ENCODE peak calls at places on chromosomes 2 and 18, in four cellular contexts. T, U, K and S are unnamed samples.

GRCh38 chr2:29700560-29700959 is 220.8 kb downstream of the ALK start:
- DNase-seq in U (no peak), K (no peak), T (no peak), S (no peak)

GRCh38 chr18:24986611-24987270 is 365.2 kb downstream of the ZNF521 start:
- DNase-seq in K (no peak), U (no peak), T (no peak), S (no peak)

GRCh38 chr2:79511320-79511951 is 1.4 kb upstream of the CTNNA2 start:
- DNase-seq in K (no peak), U (peak), T (peak), S (no peak)

GRCh38 chr2:65282492-65283053 is 54.9 kb downstream of the ACTR2 start:
- DNase-seq in T (no peak), U (no peak), K (no peak), S (no peak)

GRCh38 chr2:205408690-205409089 is 273.6 kb upstream of the NRP2 start:
- DNase-seq in T (no peak), U (no peak), K (no peak), S (no peak)

GRCh38 chr2:6975988-6976387 is 58.8 kb downstream of the RNF144A start:
- DNase-seq in K (no peak), U (no peak), T (no peak), S (no peak)

GRCh38 chr2:20147351-20147750 is 77.6 kb downstream of the SDC1 start:
- DNase-seq in K (no peak), T (no peak), U (no peak), S (no peak)

GRCh38 chr2:109528811-109529501 is 84.8 kb downstream of the SEPTIN10 start:
- DNase-seq in T (no peak), U (no peak), K (no peak), S (no peak)

GRCh38 chr2:73249636-73250035 is 15.5 kb downstream of the CCT7 start:
- DNase-seq in K (no peak), T (no peak), U (no peak), S (no peak)

GRCh38 chr2:220000586-220000985 is 373.2 kb downstream of the SLC4A3 start:
- DNase-seq in T (no peak), K (no peak), U (no peak), S (no peak)

GRCh38 chr18:5444269-5444668 is 99.5 kb downstream of the EPB41L3 start:
- DNase-seq in U (no peak), T (no peak), K (no peak), S (no peak)

GRCh38 chr18:34224423-34225217 is at the start of gene NOL4:
- DNase-seq in T (no peak), K (no peak), U (peak), S (peak)

GRCh38 chr2:201522965-201523364 is 71.4 kb downstream of the STRADB start:
- DNase-seq in K (no peak), U (no peak), T (no peak), S (no peak)

GRCh38 chr2:185456517-185456916 is 282.1 kb upstream of the FSIP2 start:
- DNase-seq in K (no peak), U (no peak), T (no peak), S (no peak)

GRCh38 chr2:112821142-112821541 is 15.4 kb downstream of the IL1B start:
- DNase-seq in K (no peak), T (no peak), U (no peak), S (no peak)

GRCh38 chr2:64212346-64212745 is 68.1 kb upstream of the PELI1 start:
- DNase-seq in U (no peak), K (no peak), T (no peak), S (peak)

DNA sequence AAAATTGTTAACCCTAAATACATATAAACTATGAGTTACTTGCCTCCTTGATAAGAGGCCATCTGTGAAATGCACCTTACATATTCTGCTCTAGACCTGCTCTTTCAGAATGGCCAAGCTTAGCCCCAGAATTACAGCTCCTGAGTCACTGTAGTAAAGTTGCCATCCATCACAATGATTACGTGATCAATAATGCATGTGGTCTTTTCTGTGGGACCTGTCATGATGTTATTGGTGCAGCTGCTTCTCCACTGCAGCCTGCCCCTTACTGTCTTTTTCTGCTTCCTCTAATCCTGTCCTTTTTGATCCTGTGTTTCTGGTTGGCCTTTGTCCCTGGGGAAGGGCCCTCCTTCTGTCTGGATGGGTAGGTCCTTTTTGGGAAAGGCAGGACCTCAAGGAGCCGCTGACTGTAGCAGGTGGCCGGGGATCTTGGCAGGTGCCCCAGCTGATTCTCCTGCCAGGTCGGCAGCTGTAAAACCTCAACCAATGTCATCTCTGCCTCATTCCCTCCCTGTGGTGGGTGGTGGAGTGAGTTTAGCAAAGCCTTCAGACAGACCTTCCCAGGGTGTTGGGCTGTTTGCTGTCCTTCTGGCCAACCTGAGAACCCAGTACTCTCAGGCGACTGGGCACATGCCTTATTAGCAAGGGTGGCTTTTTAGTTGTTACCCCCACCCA is 126.2 kb upstream of the EML6 start:
- DNase-seq in T (peak), K (peak), U (no peak), S (no peak)
- H3K27ac ChIP-seq in T (peak), K (peak), U (no peak), S (no peak)

DNA sequence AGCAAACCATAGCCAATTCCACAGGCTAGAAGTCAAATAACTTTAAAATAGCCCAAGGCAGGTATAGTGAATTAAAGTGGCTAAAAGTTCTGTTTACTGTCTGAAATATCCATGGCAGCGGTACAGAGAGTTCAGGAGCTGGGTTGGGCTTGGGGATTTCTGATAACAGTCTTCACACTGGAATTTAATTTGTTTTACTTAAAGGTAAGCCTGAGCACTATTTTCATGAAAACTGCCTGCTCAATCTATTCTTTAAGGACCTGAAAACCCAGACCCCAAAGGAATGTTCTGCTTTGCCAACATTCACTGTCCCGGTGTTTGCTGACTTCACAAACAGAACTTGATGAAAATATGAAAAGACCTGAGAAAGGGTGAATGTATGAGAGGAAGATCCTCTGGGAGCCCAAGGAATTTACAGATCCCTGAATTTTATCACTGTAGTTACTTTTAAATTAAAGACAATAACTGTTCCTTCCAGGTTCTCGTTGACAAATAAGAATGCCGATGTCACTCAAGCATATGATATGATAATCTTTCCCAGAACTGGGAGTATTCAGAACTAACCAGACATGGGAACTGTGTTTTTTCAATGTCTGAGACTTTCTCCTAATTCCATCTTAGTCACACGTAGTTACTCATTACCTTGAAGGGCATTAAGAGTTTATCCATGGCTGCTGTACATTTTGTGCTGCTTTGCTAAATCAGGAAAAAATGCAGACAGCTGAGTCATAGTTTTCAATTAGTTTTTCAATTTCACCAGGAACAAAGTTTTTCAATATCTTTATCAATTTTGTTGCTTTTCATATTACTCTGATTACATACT is 28.3 kb upstream of the ITGB6 start:
- DNase-seq in K (no peak), U (no peak), T (no peak), S (no peak)
- H3K27ac ChIP-seq in K (no peak), U (no peak), T (peak), S (peak)

GRCh38 chr2:16139663-16140610 is 199.6 kb downstream of the MYCN start:
- DNase-seq in U (no peak), K (no peak), T (no peak), S (peak)
- H3K27ac ChIP-seq in U (peak), K (no peak), T (no peak), S (no peak)

GRCh38 chr2:11746807-11747459 is 501 bp downstream of the LPIN1 start:
- DNase-seq in K (no peak), T (no peak), U (no peak), S (peak)
- H3K27ac ChIP-seq in K (peak), T (peak), U (peak), S (peak)